ENCODE peak calls at places on chromosomes 7 and 10, in four cellular contexts. B is GM12878, D is HepG2, V is K562. E is an unnamed sample.

GRCh38 chr10:98267894-98268693 is at the start of gene LOXL4:
- DNase-seq in B (no peak), D (no peak), V (peak; percentile 75), E (peak; percentile 45)

GRCh38 chr10:77507313-77507712 is 130.3 kb downstream of the KCNMA1 start:
- DNase-seq in B (no peak), D (no peak), V (no peak), E (no peak)

GRCh38 chr7:143979359-143979758 is 20.8 kb upstream of the OR6B1 start:
- DNase-seq in B (no peak), D (peak; percentile 35), V (no peak), E (no peak)

GRCh38 chr10:130769146-130770017 is 542.1 kb downstream of the TCERG1L start:
- DNase-seq in B (no peak), D (no peak), V (no peak), E (no peak)

GRCh38 chr10:31317171-31317570 is 1.8 kb upstream of the ZEB1 start:
- DNase-seq in B (no peak), D (no peak), V (no peak), E (no peak)

GRCh38 chr10:116627386-116627933 is 6.7 kb downstream of the PNLIPRP2 start:
- DNase-seq in B (no peak), D (peak; percentile 7), V (peak; percentile 22), E (peak; percentile 83)

GRCh38 chr7:158863611-158864506 is 7.5 kb downstream of the DYNC2I1 start:
- DNase-seq in B (peak; percentile 33), D (peak; percentile 38), V (peak; percentile 97), E (peak; percentile 70)

GRCh38 chr7:20197125-20197524 is 20.1 kb downstream of the MACC1 start:
- DNase-seq in B (no peak), D (no peak), V (no peak), E (no peak)

GRCh38 chr7:81993186-81993585 is 223.3 kb upstream of the HGF start:
- DNase-seq in B (no peak), D (no peak), V (no peak), E (no peak)

GRCh38 chr10:125163803-125164202 is 3.4 kb upstream of the CTBP2 start:
- DNase-seq in B (no peak), D (no peak), V (no peak), E (no peak)

GRCh38 chr10:61262486-61263261 is 190.5 kb downstream of the TMEM26 start:
- DNase-seq in B (no peak), D (no peak), V (no peak), E (no peak)

GRCh38 chr10:88243847-88244730 is 339.0 kb downstream of the RNLS start:
- DNase-seq in B (no peak), D (no peak), V (no peak), E (no peak)
- TF ChIP-seq REST in B (no peak), D (no peak), V (no peak), E (no peak)

DNA sequence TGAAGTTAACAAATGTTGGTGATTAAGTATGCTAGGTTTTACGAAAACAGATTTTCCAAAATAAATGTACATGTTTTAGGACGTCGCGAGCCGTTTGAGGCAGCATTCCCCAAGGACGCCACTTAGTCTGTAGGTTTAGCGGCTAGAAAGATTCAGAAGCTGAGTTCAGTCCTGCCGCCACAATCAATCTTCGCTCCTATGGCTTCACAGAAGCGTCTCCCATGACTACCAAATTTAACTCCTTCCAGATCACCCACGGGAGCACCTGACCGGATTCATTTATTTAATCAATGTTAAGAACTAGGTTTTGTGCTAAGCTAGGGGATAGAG is 788 bp upstream of the CYP51A1 start:
- DNase-seq in B (no peak), D (peak; percentile 40), V (peak; percentile 44), E (peak; percentile 39)
- TF ChIP-seq CREB1 in B (no peak), D (no peak), V (no peak), E (no peak)

DNA sequence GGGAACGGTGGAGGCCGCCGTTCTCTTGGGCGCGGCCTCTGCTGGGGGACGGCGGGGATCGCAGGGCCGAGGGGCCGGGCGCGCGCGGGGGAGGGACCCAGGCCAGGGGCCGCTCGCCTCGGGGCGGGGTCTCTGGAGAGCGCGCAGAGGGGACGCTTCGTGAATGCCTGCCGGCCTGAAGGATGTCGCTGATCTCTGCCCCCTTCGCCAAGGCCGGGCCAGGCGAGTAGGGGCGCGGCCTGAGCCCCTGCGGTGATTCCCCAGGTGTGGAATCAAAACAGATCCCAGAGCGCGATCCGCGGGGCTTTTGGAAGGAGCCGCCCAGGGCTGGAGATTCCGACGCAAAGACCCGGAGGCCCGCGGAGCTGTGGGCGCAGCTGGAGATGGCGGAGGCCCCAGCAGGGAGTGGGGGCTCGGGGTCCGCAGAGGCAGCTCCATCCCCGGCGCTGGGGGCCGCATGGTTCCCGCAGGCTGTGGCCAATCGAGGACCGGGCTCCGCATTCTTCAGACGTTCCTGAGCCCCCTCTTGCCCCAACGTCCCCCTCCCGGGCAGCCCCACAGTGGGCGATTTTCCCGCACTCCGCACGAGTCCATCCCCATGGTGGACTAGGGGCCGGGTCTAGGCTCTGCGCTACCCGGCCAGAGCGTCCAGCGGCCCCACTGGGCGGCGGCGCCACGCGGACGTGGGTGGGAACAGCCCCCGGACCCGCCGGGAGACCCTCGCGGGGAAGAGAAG is 166.0 kb downstream of the ACTR3B start:
- DNase-seq in B (no peak), D (no peak), V (no peak), E (peak; percentile 89)
- TF ChIP-seq EZH2 in B (no peak), D (no peak), V (no peak), E (no peak)

GRCh38 chr7:136050462-136050847 is 73.3 kb upstream of the MTPN start:
- DNase-seq in B (no peak), D (no peak), V (no peak), E (no peak)
- TF ChIP-seq REST in B (no peak), D (no peak), V (no peak), E (no peak)

GRCh38 chr7:108197371-108198091 is 67.4 kb upstream of the LAMB4 start:
- DNase-seq in B (no peak), D (no peak), V (no peak), E (no peak)

GRCh38 chr7:108193593-108194498 is 63.7 kb upstream of the LAMB4 start:
- DNase-seq in B (no peak), D (no peak), V (no peak), E (peak; percentile 21)

GRCh38 chr7:108200326-108200725 is 70.2 kb upstream of the LAMB4 start:
- DNase-seq in B (no peak), D (no peak), V (no peak), E (no peak)

GRCh38 chr7:108190891-108191290 is 60.7 kb upstream of the LAMB4 start:
- DNase-seq in B (no peak), D (no peak), V (no peak), E (no peak)

DNA sequence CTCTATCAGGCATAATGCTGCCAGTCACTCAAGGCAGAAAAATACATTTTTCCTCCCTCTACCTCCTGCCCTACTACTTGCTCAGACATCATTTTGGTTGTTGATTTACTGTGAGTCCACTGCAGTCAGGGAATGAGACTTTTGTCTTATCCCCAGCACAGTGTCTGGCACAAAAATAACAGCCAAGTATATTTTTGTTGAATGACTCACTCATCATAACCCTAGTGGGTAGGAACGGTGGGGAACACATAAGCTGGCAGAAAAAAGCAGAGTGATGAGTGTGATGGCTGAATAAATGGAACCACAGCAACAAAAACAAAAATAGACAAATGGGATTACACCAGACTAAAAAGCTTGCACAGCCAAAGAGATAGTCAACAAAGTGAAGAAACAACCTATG is 65.8 kb upstream of the LAMB4 start:
- DNase-seq in B (no peak), D (no peak), V (no peak), E (no peak)
- TF ChIP-seq CREB1 in B (no peak), D (no peak), V (no peak), E (no peak)